ENCODE peak calls at places on chromosomes 5 and 9, in five cellular contexts. P, I, A, H and Z are unnamed samples.

GRCh38 chr5:54651482-54652076 is 134.0 kb downstream of the SNX18 start:
- DNase-seq in A (peak), I (no peak), H (peak), P (no peak), Z (peak)

GRCh38 chr5:153960269-153961215 is 78.2 kb downstream of the FAM114A2 start:
- DNase-seq in I (no peak), A (no peak), H (peak), P (no peak), Z (no peak)

GRCh38 chr5:61440596-61440995 is 108.5 kb downstream of the ZSWIM6 start:
- DNase-seq in A (no peak), P (no peak), H (no peak), I (no peak), Z (no peak)

GRCh38 chr5:56003179-56003578 is 8.4 kb upstream of the IL6ST start:
- DNase-seq in I (no peak), A (no peak), H (no peak), P (no peak), Z (peak)

GRCh38 chr5:134540747-134541733 is 15.6 kb downstream of the JADE2 start:
- DNase-seq in H (no peak), A (no peak), P (no peak), I (no peak), Z (no peak)

GRCh38 chr9:135666534-135667402 is 3.7 kb downstream of the LCN9 start:
- DNase-seq in A (peak), H (no peak), P (no peak), I (no peak), Z (no peak)

GRCh38 chr9:136230365-136230764 is 15.2 kb downstream of the QSOX2 start:
- DNase-seq in P (no peak), I (no peak), H (no peak), A (no peak), Z (no peak)

GRCh38 chr9:74555015-74555414 is 57.9 kb downstream of the RORB start:
- DNase-seq in I (no peak), P (no peak), A (no peak), H (no peak), Z (no peak)

GRCh38 chr9:114155967-114156294 is 594 bp downstream of the COL27A1 start:
- DNase-seq in I (no peak), P (no peak), A (no peak), H (no peak), Z (no peak)

GRCh38 chr5:108141676-108142075 is 240.2 kb downstream of the FBXL17 start:
- DNase-seq in A (no peak), P (no peak), H (no peak), I (no peak), Z (no peak)

GRCh38 chr9:100281069-100281468 is 71.7 kb downstream of the TEX10 start:
- DNase-seq in H (no peak), A (no peak), P (no peak), I (no peak), Z (no peak)

GRCh38 chr9:92911496-92912475 is 33.9 kb upstream of the ZNF484 start:
- DNase-seq in I (no peak), P (no peak), H (no peak), A (no peak), Z (no peak)

GRCh38 chr5:155430192-155430591 is 416.6 kb downstream of the KIF4B start:
- DNase-seq in P (no peak), A (no peak), H (no peak), I (no peak), Z (no peak)

GRCh38 chr9:118882674-118883073 is 486.6 kb downstream of the BRINP1 start:
- DNase-seq in P (no peak), A (no peak), I (no peak), H (peak), Z (peak)

GRCh38 chr9:109681301-109681700 is 98.7 kb upstream of the PALM2AKAP2 start:
- DNase-seq in A (no peak), H (no peak), I (no peak), P (no peak), Z (no peak)

GRCh38 chr5:44536650-44537260 is 147.5 kb upstream of the FGF10 start:
- DNase-seq in H (no peak), A (no peak), P (no peak), I (no peak), Z (peak)

GRCh38 chr5:149712439-149713147 is 17.5 kb upstream of the PPARGC1B start:
- DNase-seq in A (no peak), I (no peak), P (no peak), H (no peak), Z (no peak)

GRCh38 chr5:59115345-59115744 is 532.5 kb downstream of the RAB3C start:
- DNase-seq in H (no peak), I (no peak), A (no peak), P (no peak), Z (peak)

GRCh38 chr5:136279314-136279713 is 86.0 kb downstream of the TRPC7 start:
- DNase-seq in A (no peak), I (no peak), H (no peak), P (no peak), Z (no peak)

GRCh38 chr9:93223241-93224180 is 39.6 kb downstream of the WNK2 start:
- DNase-seq in P (no peak), H (peak), I (no peak), A (peak), Z (peak)

GRCh38 chr5:143418140-143418866 is 14.8 kb upstream of the NR3C1 start:
- DNase-seq in A (no peak), P (no peak), I (no peak), H (no peak), Z (no peak)

GRCh38 chr5:140145818-140146522 is 20.2 kb downstream of the IGIP start:
- DNase-seq in H (peak), P (peak), I (no peak), A (peak), Z (peak)

GRCh38 chr9:126625329-126626116 is 11.8 kb downstream of the LMX1B start:
- DNase-seq in H (no peak), P (no peak), I (no peak), A (no peak), Z (no peak)

GRCh38 chr9:93678199-93679019 is 102.0 kb downstream of the PHF2 start:
- DNase-seq in H (no peak), A (peak), I (no peak), P (no peak), Z (no peak)

GRCh38 chr5:157271740-157272271 is 5.9 kb downstream of the CYFIP2 start:
- DNase-seq in H (no peak), P (no peak), A (no peak), I (peak), Z (no peak)

GRCh38 chr9:113011911-113012381 is at the start of gene ZNF883:
- DNase-seq in P (peak), H (no peak), I (no peak), A (peak), Z (peak)

GRCh38 chr9:31776471-31776870 is 608.0 kb upstream of the ACO1 start:
- DNase-seq in H (no peak), I (no peak), P (no peak), A (no peak), Z (peak)

GRCh38 chr5:88761269-88761880 is 121.6 kb downstream of the MEF2C start:
- DNase-seq in H (no peak), P (no peak), A (no peak), I (no peak), Z (peak)

GRCh38 chr9:86034863-86035734 is 64.3 kb downstream of the GOLM1 start:
- DNase-seq in A (no peak), H (peak), P (peak), I (no peak), Z (peak)

GRCh38 chr9:89951671-89952070 is 346.9 kb downstream of the GADD45G start:
- DNase-seq in H (no peak), I (no peak), P (no peak), A (no peak), Z (no peak)

GRCh38 chr5:1177826-1178528 is 23.4 kb upstream of the SLC6A19 start:
- DNase-seq in H (no peak), A (peak), P (no peak), I (no peak), Z (no peak)

GRCh38 chr5:37370864-37371726 is at the start of gene NUP155:
- DNase-seq in H (peak), P (peak), I (peak), A (peak), Z (peak)

GRCh38 chr5:72767289-72768010 is 49.0 kb upstream of the TNPO1 start:
- DNase-seq in P (peak), A (no peak), I (no peak), H (peak), Z (peak)

GRCh38 chr9:22415941-22416691 is 30.5 kb upstream of the DMRTA1 start:
- DNase-seq in I (no peak), P (no peak), A (no peak), H (no peak), Z (no peak)